ENCODE peak calls at places on chromosomes 3 and 15, in eight cellular contexts. P is heart right ventricle, Y is IMR-90, K is psoas muscle, Q is right cardiac atrium, T is left ventricle myocardium inferior, B is tibial artery, R is heart left ventricle. U is an unnamed sample. For H3K4me1, the result is how much of the 10 kb centered on the place peaks cover.

GRCh38 chr3:105960381-105960780 is 91.6 kb upstream of the CBLB start:
- DNase-seq in P (no peak), Y (no peak), K (no peak), Q (no peak), T (no peak), B (no peak), R (no peak), U (no peak)

GRCh38 chr3:136516095-136516494 is 236.1 kb downstream of the STAG1 start:
- DNase-seq in P (no peak), Y (no peak), K (no peak), Q (no peak), T (no peak), B (no peak), R (no peak), U (no peak)

GRCh38 chr3:188106898-188107684 is 46.9 kb upstream of the LPP start:
- DNase-seq in P (no peak), Y (no peak), K (no peak), Q (no peak), T (no peak), B (no peak), R (no peak), U (no peak)

GRCh38 chr15:80234883-80235282 is 17.1 kb downstream of the CTXND1 start:
- DNase-seq in P (no peak), Y (peak), K (peak), Q (peak), T (no peak), B (peak), R (no peak), U (no peak)

GRCh38 chr3:11610044-11610671 is 33.6 kb downstream of the VGLL4 start:
- DNase-seq in P (no peak), Y (peak), K (peak), Q (peak), T (no peak), B (no peak), R (no peak), U (no peak)

GRCh38 chr3:17442332-17443049 is 299.9 kb downstream of the TBC1D5 start:
- DNase-seq in P (no peak), Y (peak), K (no peak), Q (no peak), T (no peak), B (no peak), R (no peak), U (no peak)

GRCh38 chr3:33250712-33251111 is 26.5 kb upstream of the FBXL2 start:
- DNase-seq in P (no peak), Y (peak), K (no peak), Q (no peak), T (no peak), B (no peak), R (no peak), U (no peak)

GRCh38 chr3:60399295-60399694 is 852.0 kb downstream of the FHIT start:
- DNase-seq in P (no peak), Y (no peak), K (no peak), Q (no peak), T (no peak), B (no peak), R (no peak), U (no peak)

GRCh38 chr15:68781766-68782588 is 38.7 kb downstream of the ANP32A start:
- DNase-seq in P (peak), Y (no peak), K (peak), Q (peak), T (peak), B (peak), R (peak), U (peak)

GRCh38 chr15:73284073-73284472 is 84.7 kb downstream of the HCN4 start:
- DNase-seq in P (no peak), Y (peak), K (no peak), Q (no peak), T (no peak), B (no peak), R (no peak), U (no peak)

GRCh38 chr3:104909721-104910120 is 457.0 kb upstream of the ALCAM start:
- DNase-seq in P (no peak), Y (peak), K (no peak), Q (no peak), T (no peak), B (no peak), R (no peak), U (no peak)

GRCh38 chr3:94249491-94250079 is 186.7 kb downstream of the NSUN3 start:
- DNase-seq in P (peak), Y (peak), K (peak), Q (peak), T (peak), B (peak), R (peak), U (no peak)

GRCh38 chr3:39423571-39423970 is 17.1 kb downstream of the RPSA start:
- DNase-seq in P (no peak), Y (no peak), K (no peak), Q (no peak), T (no peak), B (no peak), R (no peak), U (no peak)

GRCh38 chr15:58734859-58735258 is 14.6 kb downstream of the ADAM10 start:
- DNase-seq in P (no peak), Y (no peak), K (no peak), Q (no peak), T (no peak), B (no peak), R (no peak), U (no peak)

GRCh38 chr15:40328176-40328575 is 4.7 kb downstream of the INAFM2 start:
- DNase-seq in P (no peak), Y (peak), K (no peak), Q (no peak), T (no peak), B (no peak), R (no peak), U (no peak)

GRCh38 chr3:155217591-155217990 is 75.9 kb downstream of the STRIT1 start:
- DNase-seq in P (no peak), Y (peak), K (no peak), Q (no peak), T (no peak), B (no peak), R (no peak), U (no peak)

GRCh38 chr3:132006605-132007204 is 28.1 kb downstream of the CPNE4 start:
- DNase-seq in P (peak), Y (peak), K (no peak), Q (peak), T (no peak), B (no peak), R (no peak), U (no peak)

GRCh38 chr15:88636039-88636438 is 2.8 kb upstream of the ISG20 start:
- DNase-seq in P (no peak), Y (no peak), K (no peak), Q (no peak), T (no peak), B (no peak), R (no peak), U (no peak)
- H3K27ac ChIP-seq in P (no peak), Y (no peak), K (no peak), Q (no peak), T (no peak), B (peak), R (no peak), U (peak)

GRCh38 chr15:98682992-98683701 is 34.8 kb downstream of the IGF1R start:
- DNase-seq in P (no peak), Y (peak), K (no peak), Q (no peak), T (no peak), B (no peak), R (no peak), U (no peak)

GRCh38 chr15:98684441-98684840 is 36.1 kb downstream of the IGF1R start:
- DNase-seq in P (no peak), Y (peak), K (no peak), Q (no peak), T (no peak), B (no peak), R (no peak), U (no peak)

GRCh38 chr15:98683821-98684220 is 35.5 kb downstream of the IGF1R start:
- DNase-seq in P (no peak), Y (no peak), K (no peak), Q (no peak), T (no peak), B (no peak), R (no peak), U (no peak)

GRCh38 chr15:98686983-98687382 is 38.6 kb downstream of the IGF1R start:
- DNase-seq in P (no peak), Y (no peak), K (no peak), Q (no peak), T (no peak), B (no peak), R (no peak), U (no peak)

DNA sequence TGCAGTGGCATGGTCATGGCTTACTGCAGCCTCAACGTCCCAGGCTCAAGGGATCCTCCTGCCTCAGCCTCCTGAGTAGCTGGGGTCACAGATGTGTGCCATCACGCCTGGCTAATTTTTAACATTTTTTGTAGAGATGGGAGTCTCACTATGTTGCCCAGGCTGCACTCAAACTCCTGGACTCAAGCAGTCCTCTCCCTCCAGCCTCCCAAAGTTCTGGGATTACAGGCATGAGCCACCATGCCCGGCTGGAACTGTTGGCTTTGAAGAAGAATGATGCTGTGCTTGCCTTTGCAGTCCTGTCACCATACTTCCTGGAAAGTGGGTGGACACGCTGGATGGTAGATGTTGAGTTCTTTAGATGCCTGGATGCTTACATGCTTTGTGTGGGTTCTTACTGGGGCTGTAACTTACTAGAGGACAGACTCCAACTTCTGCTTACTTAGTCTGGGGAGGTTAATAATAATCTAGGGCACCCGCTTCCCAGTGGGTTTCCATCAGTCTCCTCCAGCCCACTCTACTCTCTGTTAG is 36.7 kb downstream of the IGF1R start:
- DNase-seq in P (no peak), Y (peak), K (no peak), Q (no peak), T (no peak), B (no peak), R (no peak), U (no peak)
- H3K4me1 ChIP-seq in P (half or more), Y (under half), K (under half), Q (under half), T (half or more), B (half or more), R (half or more), U (under half)

DNA sequence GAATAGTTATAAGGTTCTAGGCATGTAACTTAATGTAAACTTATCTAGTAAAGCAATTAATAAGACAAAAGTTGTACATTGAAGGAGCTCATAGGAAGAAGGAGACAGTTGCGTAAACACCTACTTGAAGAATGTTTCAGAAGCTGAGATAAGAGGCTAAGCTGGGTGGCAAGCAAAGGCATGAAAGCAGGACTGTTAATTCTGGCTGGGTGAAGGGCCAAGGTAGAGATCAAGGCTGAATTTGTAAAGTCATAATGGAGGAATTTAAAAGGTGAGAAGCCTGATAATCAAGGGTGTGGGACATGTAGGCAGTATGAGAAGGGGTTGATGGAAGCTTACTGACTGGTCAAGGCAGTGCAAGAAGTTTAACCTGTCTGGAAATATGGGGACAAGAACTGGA is 80.4 kb upstream of the TGFBR2 start:
- DNase-seq in P (no peak), Y (no peak), K (no peak), Q (no peak), T (no peak), B (no peak), R (no peak), U (no peak)
- H3K27ac ChIP-seq in P (no peak), Y (no peak), K (no peak), Q (no peak), T (no peak), B (no peak), R (no peak), U (peak)

GRCh38 chr3:111721702-111722205 is 126.6 kb upstream of the ZBED2 start:
- DNase-seq in P (no peak), Y (no peak), K (no peak), Q (no peak), T (no peak), B (no peak), R (no peak), U (no peak)

GRCh38 chr3:111723293-111723963 is 128.3 kb upstream of the ZBED2 start:
- DNase-seq in P (no peak), Y (peak), K (no peak), Q (no peak), T (no peak), B (no peak), R (no peak), U (no peak)

GRCh38 chr3:111717601-111718000 is 122.5 kb upstream of the ZBED2 start:
- DNase-seq in P (peak), Y (peak), K (peak), Q (peak), T (peak), B (peak), R (peak), U (peak)

GRCh38 chr3:111724694-111725093 is 129.5 kb upstream of the ZBED2 start:
- DNase-seq in P (no peak), Y (no peak), K (no peak), Q (no peak), T (no peak), B (no peak), R (no peak), U (no peak)

GRCh38 chr3:111720681-111721380 is 125.7 kb upstream of the ZBED2 start:
- DNase-seq in P (no peak), Y (no peak), K (no peak), Q (no peak), T (no peak), B (no peak), R (no peak), U (no peak)
- H3K4me1 ChIP-seq in P (under half), Y (under half), K (under half), Q (under half), T (half or more), B (under half), R (under half), U (under half)

GRCh38 chr3:123758081-123758564 is 126.0 kb downstream of the MYLK start:
- DNase-seq in P (no peak), Y (peak), K (no peak), Q (no peak), T (no peak), B (no peak), R (no peak), U (no peak)
- H3K27ac ChIP-seq in P (no peak), Y (peak), K (no peak), Q (no peak), T (no peak), B (peak), R (no peak), U (peak)

DNA sequence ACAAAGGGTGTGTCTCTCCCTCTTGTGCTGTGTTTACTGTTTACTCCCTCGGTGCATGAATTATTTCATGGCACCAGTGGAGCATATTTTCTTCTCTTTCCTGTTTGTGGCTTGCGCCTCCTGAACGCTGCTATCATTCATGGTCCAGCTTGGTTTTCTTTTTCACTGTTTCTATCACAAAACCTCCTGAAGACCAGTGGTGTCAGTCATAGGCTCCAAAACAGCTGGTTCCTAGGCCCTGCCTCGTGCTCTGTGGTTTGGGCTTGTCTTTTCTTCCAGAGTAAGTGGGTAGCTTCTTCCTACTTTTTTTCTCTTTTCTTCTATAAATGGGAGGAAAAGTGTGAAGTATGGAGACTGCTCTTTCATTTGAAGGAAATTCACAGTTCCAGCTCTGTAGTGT is 55.0 kb downstream of the IGF1R start:
- DNase-seq in P (no peak), Y (no peak), K (no peak), Q (no peak), T (no peak), B (no peak), R (no peak), U (no peak)
- H3K4me1 ChIP-seq in P (half or more), Y (under half), K (under half), Q (under half), T (half or more), B (half or more), R (half or more), U (under half)

GRCh38 chr3:38370149-38370548 is 23.6 kb downstream of the XYLB start:
- DNase-seq in P (no peak), Y (no peak), K (no peak), Q (no peak), T (no peak), B (no peak), R (no peak), U (no peak)

GRCh38 chr3:38367709-38368108 is 21.1 kb downstream of the XYLB start:
- DNase-seq in P (no peak), Y (no peak), K (no peak), Q (no peak), T (no peak), B (no peak), R (no peak), U (no peak)

GRCh38 chr3:38366082-38366481 is 19.5 kb downstream of the XYLB start:
- DNase-seq in P (no peak), Y (no peak), K (no peak), Q (no peak), T (no peak), B (no peak), R (no peak), U (no peak)

GRCh38 chr3:38369186-38369585 is 22.6 kb downstream of the XYLB start:
- DNase-seq in P (no peak), Y (no peak), K (no peak), Q (no peak), T (no peak), B (no peak), R (no peak), U (no peak)

DNA sequence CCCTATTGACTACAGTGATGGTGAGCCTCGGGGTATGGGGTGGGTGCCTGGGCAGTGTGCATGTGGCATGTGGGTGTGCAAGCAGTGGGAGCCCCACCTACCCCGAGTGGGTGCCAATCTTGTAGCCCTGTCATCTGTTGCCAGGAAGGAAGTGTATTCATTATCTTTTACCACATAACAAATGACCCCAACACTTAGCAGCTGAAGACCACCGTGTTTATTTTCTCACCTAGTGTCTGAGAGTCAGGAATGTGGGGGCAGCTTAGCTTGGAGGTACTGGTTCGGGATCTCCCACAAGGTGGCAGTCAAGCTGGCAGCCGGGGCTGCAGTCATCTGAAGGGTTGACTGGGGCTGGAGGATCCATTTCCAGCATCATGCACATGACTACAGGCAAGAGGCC is 21.7 kb downstream of the XYLB start:
- DNase-seq in P (no peak), Y (no peak), K (no peak), Q (no peak), T (no peak), B (no peak), R (no peak), U (no peak)
- H3K27ac ChIP-seq in P (no peak), Y (no peak), K (no peak), Q (no peak), T (no peak), B (no peak), R (no peak), U (no peak)

GRCh38 chr15:52236015-52236414 is 44.8 kb upstream of the GNB5 start:
- DNase-seq in P (no peak), Y (no peak), K (no peak), Q (peak), T (no peak), B (no peak), R (no peak), U (no peak)
- H3K4me1 ChIP-seq in P (under half), Y (under half), K (under half), Q (under half), T (under half), B (under half), R (under half), U (under half)